ENCODE peak calls at places on chromosomes 1 and 21, in ten cellular contexts. One of them, this sample, is unnamed.

GRCh38 chr1:202088216-202088615 is 34.5 kb upstream of the GPR37L1 start:
- DNase-seq in NCI-H446: no peak
- DNase-seq in mammary epithelial cell: no peak
- DNase-seq in nephron progenitor cell: no peak
- DNase-seq in stimulated activated naive CD8-positive, alpha-beta T cell treated with anti-CD3 and anti-CD28 coated beads, Interleukin-15, amount 100 ng/mL, for 72 hours: no peak
- DNase-seq in fibroblast of the aortic adventitia: no peak
- DNase-seq in aorta: no peak
- DNase-seq in fibroblast of pulmonary artery: no peak
- DNase-seq in naive thymus-derived CD4-positive, alpha-beta T cell: no peak
- DNase-seq in foreskin fibroblast: no peak
- DNase-seq in this sample: peak

GRCh38 chr1:222557148-222557547 is 9.2 kb upstream of the HHIPL2 start:
- DNase-seq in stimulated activated naive CD8-positive, alpha-beta T cell treated with anti-CD3 and anti-CD28 coated beads, Interleukin-15, amount 100 ng/mL, for 72 hours: no peak
- DNase-seq in foreskin fibroblast: no peak
- DNase-seq in fibroblast of the aortic adventitia: peak
- DNase-seq in mammary epithelial cell: no peak
- DNase-seq in NCI-H446: no peak
- DNase-seq in aorta: no peak
- DNase-seq in fibroblast of pulmonary artery: peak
- DNase-seq in naive thymus-derived CD4-positive, alpha-beta T cell: no peak
- DNase-seq in nephron progenitor cell: no peak
- DNase-seq in this sample: no peak

GRCh38 chr1:2791027-2791760 is 10.3 kb downstream of the TTC34 start:
- DNase-seq in naive thymus-derived CD4-positive, alpha-beta T cell: no peak
- DNase-seq in fibroblast of pulmonary artery: no peak
- DNase-seq in foreskin fibroblast: no peak
- DNase-seq in fibroblast of the aortic adventitia: no peak
- DNase-seq in mammary epithelial cell: no peak
- DNase-seq in aorta: peak
- DNase-seq in stimulated activated naive CD8-positive, alpha-beta T cell treated with anti-CD3 and anti-CD28 coated beads, Interleukin-15, amount 100 ng/mL, for 72 hours: no peak
- DNase-seq in NCI-H446: no peak
- DNase-seq in nephron progenitor cell: no peak
- DNase-seq in this sample: no peak

GRCh38 chr21:31158789-31159581 is 120.7 kb upstream of the KRTAP19-8 start:
- DNase-seq in mammary epithelial cell: no peak
- DNase-seq in naive thymus-derived CD4-positive, alpha-beta T cell: peak
- DNase-seq in foreskin fibroblast: no peak
- DNase-seq in stimulated activated naive CD8-positive, alpha-beta T cell treated with anti-CD3 and anti-CD28 coated beads, Interleukin-15, amount 100 ng/mL, for 72 hours: no peak
- DNase-seq in aorta: no peak
- DNase-seq in NCI-H446: no peak
- DNase-seq in fibroblast of the aortic adventitia: peak
- DNase-seq in nephron progenitor cell: no peak
- DNase-seq in fibroblast of pulmonary artery: peak
- DNase-seq in this sample: no peak

GRCh38 chr1:248702714-248703113 is at the start of gene OR14I1:
- DNase-seq in mammary epithelial cell: no peak
- DNase-seq in naive thymus-derived CD4-positive, alpha-beta T cell: no peak
- DNase-seq in stimulated activated naive CD8-positive, alpha-beta T cell treated with anti-CD3 and anti-CD28 coated beads, Interleukin-15, amount 100 ng/mL, for 72 hours: no peak
- DNase-seq in foreskin fibroblast: no peak
- DNase-seq in fibroblast of the aortic adventitia: no peak
- DNase-seq in aorta: no peak
- DNase-seq in NCI-H446: no peak
- DNase-seq in nephron progenitor cell: no peak
- DNase-seq in fibroblast of pulmonary artery: no peak
- DNase-seq in this sample: no peak

GRCh38 chr1:211198111-211198510 is 61.1 kb upstream of the RCOR3 start:
- DNase-seq in nephron progenitor cell: no peak
- DNase-seq in foreskin fibroblast: peak
- DNase-seq in fibroblast of the aortic adventitia: peak
- DNase-seq in fibroblast of pulmonary artery: peak
- DNase-seq in mammary epithelial cell: peak
- DNase-seq in naive thymus-derived CD4-positive, alpha-beta T cell: no peak
- DNase-seq in NCI-H446: no peak
- DNase-seq in aorta: no peak
- DNase-seq in stimulated activated naive CD8-positive, alpha-beta T cell treated with anti-CD3 and anti-CD28 coated beads, Interleukin-15, amount 100 ng/mL, for 72 hours: no peak
- DNase-seq in this sample: no peak

GRCh38 chr1:191752342-191752741 is 405.9 kb upstream of the RGS18 start:
- DNase-seq in stimulated activated naive CD8-positive, alpha-beta T cell treated with anti-CD3 and anti-CD28 coated beads, Interleukin-15, amount 100 ng/mL, for 72 hours: no peak
- DNase-seq in foreskin fibroblast: no peak
- DNase-seq in mammary epithelial cell: no peak
- DNase-seq in aorta: no peak
- DNase-seq in nephron progenitor cell: no peak
- DNase-seq in fibroblast of the aortic adventitia: no peak
- DNase-seq in naive thymus-derived CD4-positive, alpha-beta T cell: no peak
- DNase-seq in NCI-H446: no peak
- DNase-seq in fibroblast of pulmonary artery: no peak
- DNase-seq in this sample: no peak

GRCh38 chr1:58827298-58827697 is 43.5 kb upstream of the JUN start:
- DNase-seq in foreskin fibroblast: no peak
- DNase-seq in fibroblast of the aortic adventitia: no peak
- DNase-seq in aorta: no peak
- DNase-seq in mammary epithelial cell: no peak
- DNase-seq in fibroblast of pulmonary artery: no peak
- DNase-seq in NCI-H446: no peak
- DNase-seq in nephron progenitor cell: no peak
- DNase-seq in stimulated activated naive CD8-positive, alpha-beta T cell treated with anti-CD3 and anti-CD28 coated beads, Interleukin-15, amount 100 ng/mL, for 72 hours: no peak
- DNase-seq in naive thymus-derived CD4-positive, alpha-beta T cell: no peak
- DNase-seq in this sample: no peak

GRCh38 chr1:39272027-39272790 is 67.7 kb downstream of the MACF1 start:
- DNase-seq in mammary epithelial cell: no peak
- DNase-seq in aorta: no peak
- DNase-seq in fibroblast of pulmonary artery: peak
- DNase-seq in NCI-H446: peak
- DNase-seq in stimulated activated naive CD8-positive, alpha-beta T cell treated with anti-CD3 and anti-CD28 coated beads, Interleukin-15, amount 100 ng/mL, for 72 hours: no peak
- DNase-seq in foreskin fibroblast: no peak
- DNase-seq in naive thymus-derived CD4-positive, alpha-beta T cell: no peak
- DNase-seq in fibroblast of the aortic adventitia: no peak
- DNase-seq in nephron progenitor cell: peak
- DNase-seq in this sample: peak

GRCh38 chr21:44988607-44989537 is 49.0 kb downstream of the SLX9 start:
- DNase-seq in nephron progenitor cell: no peak
- DNase-seq in naive thymus-derived CD4-positive, alpha-beta T cell: no peak
- DNase-seq in mammary epithelial cell: no peak
- DNase-seq in foreskin fibroblast: no peak
- DNase-seq in NCI-H446: no peak
- DNase-seq in aorta: peak
- DNase-seq in fibroblast of the aortic adventitia: no peak
- DNase-seq in stimulated activated naive CD8-positive, alpha-beta T cell treated with anti-CD3 and anti-CD28 coated beads, Interleukin-15, amount 100 ng/mL, for 72 hours: no peak
- DNase-seq in fibroblast of pulmonary artery: no peak
- DNase-seq in this sample: no peak

GRCh38 chr1:6785721-6786505 is 659 bp downstream of the CAMTA1 start:
- DNase-seq in fibroblast of pulmonary artery: peak
- DNase-seq in aorta: peak
- DNase-seq in NCI-H446: peak
- DNase-seq in mammary epithelial cell: peak
- DNase-seq in fibroblast of the aortic adventitia: no peak
- DNase-seq in foreskin fibroblast: peak
- DNase-seq in nephron progenitor cell: peak
- DNase-seq in naive thymus-derived CD4-positive, alpha-beta T cell: peak
- DNase-seq in stimulated activated naive CD8-positive, alpha-beta T cell treated with anti-CD3 and anti-CD28 coated beads, Interleukin-15, amount 100 ng/mL, for 72 hours: peak
- DNase-seq in this sample: peak

GRCh38 chr21:36038701-36039497 is 21.4 kb downstream of the SETD4 start:
- DNase-seq in NCI-H446: no peak
- DNase-seq in fibroblast of the aortic adventitia: no peak
- DNase-seq in fibroblast of pulmonary artery: no peak
- DNase-seq in nephron progenitor cell: no peak
- DNase-seq in aorta: no peak
- DNase-seq in naive thymus-derived CD4-positive, alpha-beta T cell: no peak
- DNase-seq in foreskin fibroblast: no peak
- DNase-seq in mammary epithelial cell: no peak
- DNase-seq in stimulated activated naive CD8-positive, alpha-beta T cell treated with anti-CD3 and anti-CD28 coated beads, Interleukin-15, amount 100 ng/mL, for 72 hours: no peak
- DNase-seq in this sample: no peak

GRCh38 chr1:116733466-116734108 is 20.6 kb upstream of the CD2 start:
- DNase-seq in fibroblast of the aortic adventitia: no peak
- DNase-seq in NCI-H446: no peak
- DNase-seq in stimulated activated naive CD8-positive, alpha-beta T cell treated with anti-CD3 and anti-CD28 coated beads, Interleukin-15, amount 100 ng/mL, for 72 hours: no peak
- DNase-seq in nephron progenitor cell: no peak
- DNase-seq in aorta: no peak
- DNase-seq in naive thymus-derived CD4-positive, alpha-beta T cell: no peak
- DNase-seq in fibroblast of pulmonary artery: no peak
- DNase-seq in mammary epithelial cell: no peak
- DNase-seq in foreskin fibroblast: no peak
- DNase-seq in this sample: no peak

GRCh38 chr1:29827801-29828525 is 591.6 kb downstream of the PTPRU start:
- DNase-seq in stimulated activated naive CD8-positive, alpha-beta T cell treated with anti-CD3 and anti-CD28 coated beads, Interleukin-15, amount 100 ng/mL, for 72 hours: no peak
- DNase-seq in NCI-H446: no peak
- DNase-seq in fibroblast of the aortic adventitia: no peak
- DNase-seq in fibroblast of pulmonary artery: no peak
- DNase-seq in foreskin fibroblast: no peak
- DNase-seq in aorta: peak
- DNase-seq in nephron progenitor cell: no peak
- DNase-seq in naive thymus-derived CD4-positive, alpha-beta T cell: no peak
- DNase-seq in mammary epithelial cell: no peak
- DNase-seq in this sample: no peak

GRCh38 chr1:204506091-204506968 is 9.9 kb upstream of the MDM4 start:
- DNase-seq in foreskin fibroblast: peak
- DNase-seq in stimulated activated naive CD8-positive, alpha-beta T cell treated with anti-CD3 and anti-CD28 coated beads, Interleukin-15, amount 100 ng/mL, for 72 hours: peak
- DNase-seq in NCI-H446: peak
- DNase-seq in naive thymus-derived CD4-positive, alpha-beta T cell: peak
- DNase-seq in nephron progenitor cell: peak
- DNase-seq in fibroblast of pulmonary artery: peak
- DNase-seq in mammary epithelial cell: peak
- DNase-seq in aorta: peak
- DNase-seq in fibroblast of the aortic adventitia: peak
- DNase-seq in this sample: peak

GRCh38 chr1:226308166-226308722 is 720 bp downstream of the LIN9 start:
- DNase-seq in nephron progenitor cell: no peak
- DNase-seq in fibroblast of the aortic adventitia: no peak
- DNase-seq in naive thymus-derived CD4-positive, alpha-beta T cell: no peak
- DNase-seq in mammary epithelial cell: no peak
- DNase-seq in NCI-H446: no peak
- DNase-seq in foreskin fibroblast: no peak
- DNase-seq in fibroblast of pulmonary artery: no peak
- DNase-seq in stimulated activated naive CD8-positive, alpha-beta T cell treated with anti-CD3 and anti-CD28 coated beads, Interleukin-15, amount 100 ng/mL, for 72 hours: no peak
- DNase-seq in aorta: no peak
- DNase-seq in this sample: no peak

GRCh38 chr1:198641506-198641905 is 2.7 kb downstream of the PTPRC start:
- DNase-seq in stimulated activated naive CD8-positive, alpha-beta T cell treated with anti-CD3 and anti-CD28 coated beads, Interleukin-15, amount 100 ng/mL, for 72 hours: no peak
- DNase-seq in mammary epithelial cell: peak
- DNase-seq in nephron progenitor cell: no peak
- DNase-seq in NCI-H446: no peak
- DNase-seq in aorta: no peak
- DNase-seq in foreskin fibroblast: no peak
- DNase-seq in fibroblast of pulmonary artery: no peak
- DNase-seq in fibroblast of the aortic adventitia: no peak
- DNase-seq in naive thymus-derived CD4-positive, alpha-beta T cell: peak
- DNase-seq in this sample: no peak

GRCh38 chr1:145997156-145998023 is 1.0 kb upstream of the TXNIP start:
- DNase-seq in mammary epithelial cell: no peak
- DNase-seq in NCI-H446: peak
- DNase-seq in nephron progenitor cell: peak
- DNase-seq in aorta: no peak
- DNase-seq in fibroblast of the aortic adventitia: no peak
- DNase-seq in naive thymus-derived CD4-positive, alpha-beta T cell: peak
- DNase-seq in stimulated activated naive CD8-positive, alpha-beta T cell treated with anti-CD3 and anti-CD28 coated beads, Interleukin-15, amount 100 ng/mL, for 72 hours: no peak
- DNase-seq in foreskin fibroblast: no peak
- DNase-seq in fibroblast of pulmonary artery: no peak
- DNase-seq in this sample: no peak

GRCh38 chr1:218468707-218469106 is 123.6 kb downstream of the TGFB2 start:
- DNase-seq in foreskin fibroblast: no peak
- DNase-seq in stimulated activated naive CD8-positive, alpha-beta T cell treated with anti-CD3 and anti-CD28 coated beads, Interleukin-15, amount 100 ng/mL, for 72 hours: no peak
- DNase-seq in mammary epithelial cell: no peak
- DNase-seq in naive thymus-derived CD4-positive, alpha-beta T cell: no peak
- DNase-seq in aorta: no peak
- DNase-seq in nephron progenitor cell: no peak
- DNase-seq in fibroblast of the aortic adventitia: no peak
- DNase-seq in NCI-H446: no peak
- DNase-seq in fibroblast of pulmonary artery: no peak
- DNase-seq in this sample: no peak

GRCh38 chr1:32791881-32792280 is 25.3 kb downstream of the YARS1 start:
- DNase-seq in fibroblast of the aortic adventitia: peak
- DNase-seq in stimulated activated naive CD8-positive, alpha-beta T cell treated with anti-CD3 and anti-CD28 coated beads, Interleukin-15, amount 100 ng/mL, for 72 hours: no peak
- DNase-seq in fibroblast of pulmonary artery: peak
- DNase-seq in nephron progenitor cell: no peak
- DNase-seq in foreskin fibroblast: peak
- DNase-seq in aorta: no peak
- DNase-seq in naive thymus-derived CD4-positive, alpha-beta T cell: no peak
- DNase-seq in NCI-H446: no peak
- DNase-seq in mammary epithelial cell: peak
- DNase-seq in this sample: no peak

GRCh38 chr1:111990026-111990877 is 784 bp upstream of the KCND3 start:
- DNase-seq in naive thymus-derived CD4-positive, alpha-beta T cell: no peak
- DNase-seq in NCI-H446: peak
- DNase-seq in fibroblast of pulmonary artery: no peak
- DNase-seq in fibroblast of the aortic adventitia: no peak
- DNase-seq in aorta: peak
- DNase-seq in mammary epithelial cell: peak
- DNase-seq in foreskin fibroblast: peak
- DNase-seq in nephron progenitor cell: no peak
- DNase-seq in stimulated activated naive CD8-positive, alpha-beta T cell treated with anti-CD3 and anti-CD28 coated beads, Interleukin-15, amount 100 ng/mL, for 72 hours: peak
- DNase-seq in this sample: peak

GRCh38 chr1:226779536-226779935 is 40.5 kb upstream of the ITPKB start:
- DNase-seq in naive thymus-derived CD4-positive, alpha-beta T cell: no peak
- DNase-seq in NCI-H446: no peak
- DNase-seq in mammary epithelial cell: no peak
- DNase-seq in stimulated activated naive CD8-positive, alpha-beta T cell treated with anti-CD3 and anti-CD28 coated beads, Interleukin-15, amount 100 ng/mL, for 72 hours: no peak
- DNase-seq in aorta: no peak
- DNase-seq in fibroblast of the aortic adventitia: no peak
- DNase-seq in fibroblast of pulmonary artery: no peak
- DNase-seq in foreskin fibroblast: no peak
- DNase-seq in nephron progenitor cell: no peak
- DNase-seq in this sample: peak

GRCh38 chr1:2136836-2137235 is 57.7 kb downstream of the FAAP20 start:
- DNase-seq in foreskin fibroblast: no peak
- DNase-seq in aorta: peak
- DNase-seq in NCI-H446: no peak
- DNase-seq in fibroblast of the aortic adventitia: no peak
- DNase-seq in stimulated activated naive CD8-positive, alpha-beta T cell treated with anti-CD3 and anti-CD28 coated beads, Interleukin-15, amount 100 ng/mL, for 72 hours: no peak
- DNase-seq in nephron progenitor cell: no peak
- DNase-seq in fibroblast of pulmonary artery: no peak
- DNase-seq in mammary epithelial cell: no peak
- DNase-seq in naive thymus-derived CD4-positive, alpha-beta T cell: no peak
- DNase-seq in this sample: no peak

GRCh38 chr1:231626951-231627614 is 493 bp downstream of the DISC1 start:
- DNase-seq in NCI-H446: no peak
- DNase-seq in mammary epithelial cell: no peak
- DNase-seq in foreskin fibroblast: peak
- DNase-seq in naive thymus-derived CD4-positive, alpha-beta T cell: peak
- DNase-seq in nephron progenitor cell: peak
- DNase-seq in fibroblast of the aortic adventitia: peak
- DNase-seq in fibroblast of pulmonary artery: peak
- DNase-seq in stimulated activated naive CD8-positive, alpha-beta T cell treated with anti-CD3 and anti-CD28 coated beads, Interleukin-15, amount 100 ng/mL, for 72 hours: peak
- DNase-seq in aorta: peak
- DNase-seq in this sample: peak

GRCh38 chr1:227767401-227768396 is 32.5 kb downstream of the SNAP47 start:
- DNase-seq in NCI-H446: no peak
- DNase-seq in fibroblast of pulmonary artery: no peak
- DNase-seq in aorta: peak
- DNase-seq in naive thymus-derived CD4-positive, alpha-beta T cell: no peak
- DNase-seq in stimulated activated naive CD8-positive, alpha-beta T cell treated with anti-CD3 and anti-CD28 coated beads, Interleukin-15, amount 100 ng/mL, for 72 hours: no peak
- DNase-seq in foreskin fibroblast: no peak
- DNase-seq in fibroblast of the aortic adventitia: no peak
- DNase-seq in nephron progenitor cell: no peak
- DNase-seq in mammary epithelial cell: no peak
- DNase-seq in this sample: no peak

GRCh38 chr1:109499661-109500536 is 6.0 kb downstream of the CYB561D1 start:
- DNase-seq in mammary epithelial cell: peak
- DNase-seq in stimulated activated naive CD8-positive, alpha-beta T cell treated with anti-CD3 and anti-CD28 coated beads, Interleukin-15, amount 100 ng/mL, for 72 hours: no peak
- DNase-seq in fibroblast of the aortic adventitia: peak
- DNase-seq in foreskin fibroblast: peak
- DNase-seq in fibroblast of pulmonary artery: peak
- DNase-seq in aorta: no peak
- DNase-seq in nephron progenitor cell: no peak
- DNase-seq in NCI-H446: no peak
- DNase-seq in naive thymus-derived CD4-positive, alpha-beta T cell: peak
- DNase-seq in this sample: peak

GRCh38 chr1:38613996-38614395 is 245.6 kb downstream of the RRAGC start:
- DNase-seq in mammary epithelial cell: no peak
- DNase-seq in foreskin fibroblast: no peak
- DNase-seq in fibroblast of the aortic adventitia: no peak
- DNase-seq in aorta: no peak
- DNase-seq in nephron progenitor cell: no peak
- DNase-seq in fibroblast of pulmonary artery: no peak
- DNase-seq in NCI-H446: no peak
- DNase-seq in stimulated activated naive CD8-positive, alpha-beta T cell treated with anti-CD3 and anti-CD28 coated beads, Interleukin-15, amount 100 ng/mL, for 72 hours: no peak
- DNase-seq in naive thymus-derived CD4-positive, alpha-beta T cell: no peak
- DNase-seq in this sample: peak

GRCh38 chr1:70146488-70146887 is 58.9 kb downstream of the LRRC40 start:
- DNase-seq in naive thymus-derived CD4-positive, alpha-beta T cell: no peak
- DNase-seq in stimulated activated naive CD8-positive, alpha-beta T cell treated with anti-CD3 and anti-CD28 coated beads, Interleukin-15, amount 100 ng/mL, for 72 hours: no peak
- DNase-seq in mammary epithelial cell: peak
- DNase-seq in nephron progenitor cell: no peak
- DNase-seq in NCI-H446: no peak
- DNase-seq in foreskin fibroblast: peak
- DNase-seq in aorta: no peak
- DNase-seq in fibroblast of pulmonary artery: no peak
- DNase-seq in fibroblast of the aortic adventitia: no peak
- DNase-seq in this sample: no peak